ENCODE peak calls at places on chromosomes 7 and 10, in five cellular contexts. R is GM23248, K is substantia nigra, N is cardiac muscle cell, S is IMR-90. W is an unnamed sample.

GRCh38 chr7:32216759-32217158 is 146.6 kb upstream of the PDE1C start:
- DNase-seq in R (no peak), K (no peak), N (no peak), S (no peak), W (no peak)

GRCh38 chr7:45874408-45875131 is 1.7 kb upstream of the CCDC201 start:
- DNase-seq in R (peak), K (no peak), N (no peak), S (peak), W (no peak)

GRCh38 chr10:91220954-91221696 is 662 bp downstream of the PCGF5 start:
- DNase-seq in R (peak), K (no peak), N (peak), S (peak), W (no peak)

GRCh38 chr10:35329520-35329919 is 6.8 kb upstream of the CCNY start:
- DNase-seq in R (no peak), K (no peak), N (peak), S (no peak), W (no peak)

GRCh38 chr10:31142026-31142425 is 110.4 kb upstream of the ZNF438 start:
- DNase-seq in R (peak), K (no peak), N (no peak), S (peak), W (no peak)

GRCh38 chr10:72016608-72017310 is 52.6 kb downstream of the CHST3 start:
- DNase-seq in R (no peak), K (peak), N (no peak), S (no peak), W (no peak)

GRCh38 chr10:126022841-126023240 is 126.5 kb downstream of the FANK1 start:
- DNase-seq in R (no peak), K (no peak), N (no peak), S (no peak), W (no peak)

GRCh38 chr7:27921081-27921836 is 181.3 kb downstream of the TAX1BP1 start:
- DNase-seq in R (peak), K (no peak), N (peak), S (peak), W (no peak)

GRCh38 chr10:47361293-47361692 is 13.1 kb downstream of the RBP3 start:
- DNase-seq in R (peak), K (no peak), N (peak), S (peak), W (no peak)

GRCh38 chr10:77005901-77006300 is 631.7 kb downstream of the KCNMA1 start:
- DNase-seq in R (no peak), K (no peak), N (no peak), S (no peak), W (no peak)

GRCh38 chr7:95630702-95631458 is 34.6 kb upstream of the PDK4 start:
- DNase-seq in R (peak), K (no peak), N (no peak), S (no peak), W (no peak)

GRCh38 chr10:68096913-68097509 is 12.3 kb upstream of the MYPN start:
- DNase-seq in R (peak), K (no peak), N (no peak), S (peak), W (peak)

GRCh38 chr7:94195201-94195600 is 191.0 kb upstream of the BET1 start:
- DNase-seq in R (peak), K (no peak), N (no peak), S (no peak), W (no peak)

GRCh38 chr7:38294926-38295325 is 21.5 kb upstream of the TARP start:
- DNase-seq in R (no peak), K (no peak), N (no peak), S (no peak), W (no peak)

GRCh38 chr7:26648429-26649015 is 215.9 kb downstream of the SKAP2 start:
- DNase-seq in R (peak), K (no peak), N (no peak), S (peak), W (no peak)

GRCh38 chr10:31242902-31243301 is 76.1 kb upstream of the ZEB1 start:
- DNase-seq in R (peak), K (no peak), N (no peak), S (peak), W (no peak)

GRCh38 chr10:4804505-4804904 is 21.5 kb upstream of the AKR1E2 start:
- DNase-seq in R (peak), K (no peak), N (no peak), S (peak), W (no peak)

GRCh38 chr10:86655173-86655540 is 810 bp downstream of the OPN4 start:
- DNase-seq in R (no peak), K (no peak), N (no peak), S (no peak), W (peak)

GRCh38 chr10:58436071-58436470 is 50.9 kb downstream of the TFAM start:
- DNase-seq in R (no peak), K (no peak), N (no peak), S (no peak), W (peak)

GRCh38 chr10:132713421-132714095 is 72.4 kb downstream of the NKX6-2 start:
- DNase-seq in R (no peak), K (peak), N (no peak), S (no peak), W (peak)

GRCh38 chr7:148058753-148059152 is 531.8 kb upstream of the C7orf33 start:
- DNase-seq in R (no peak), K (no peak), N (no peak), S (no peak), W (no peak)

GRCh38 chr10:34094146-34094696 is 720.9 kb downstream of the PARD3 start:
- DNase-seq in R (no peak), K (no peak), N (no peak), S (no peak), W (no peak)

GRCh38 chr10:93542358-93542791 is 24.1 kb upstream of the FFAR4 start:
- DNase-seq in R (peak), K (no peak), N (peak), S (peak), W (no peak)

GRCh38 chr10:89102710-89103109 is 104.4 kb downstream of the CH25H start:
- DNase-seq in R (no peak), K (no peak), N (no peak), S (no peak), W (no peak)

GRCh38 chr7:150322114-150322832 is 882 bp upstream of the LRRC61 start:
- DNase-seq in R (no peak), K (no peak), N (no peak), S (no peak), W (no peak)

GRCh38 chr7:105831824-105832535 is 44.4 kb downstream of the ATXN7L1 start:
- DNase-seq in R (no peak), K (no peak), N (no peak), S (peak), W (no peak)

GRCh38 chr10:31707578-31708411 is 220.8 kb downstream of the ARHGAP12 start:
- DNase-seq in R (peak), K (peak), N (peak), S (peak), W (no peak)

GRCh38 chr10:98528166-98528784 is 81.5 kb upstream of the HPS1 start:
- DNase-seq in R (peak), K (no peak), N (no peak), S (peak), W (no peak)

GRCh38 chr7:106206826-106207541 is 77.8 kb downstream of the NAMPT start:
- DNase-seq in R (no peak), K (no peak), N (no peak), S (no peak), W (no peak)

GRCh38 chr10:62433181-62433692 is 59.1 kb downstream of the ZNF365 start:
- DNase-seq in R (peak), K (no peak), N (no peak), S (peak), W (peak)

GRCh38 chr7:117427258-117427701 is at the start of gene ASZ1:
- DNase-seq in R (no peak), K (no peak), N (no peak), S (no peak), W (no peak)

GRCh38 chr7:117424090-117424829 is 3.0 kb downstream of the ASZ1 start:
- DNase-seq in R (no peak), K (no peak), N (no peak), S (no peak), W (no peak)
- H3K27ac ChIP-seq in R (no peak), K (no peak), N (no peak), S (no peak), W (no peak)

GRCh38 chr7:80279760-80280159 is 145.1 kb downstream of the GNAI1 start:
- DNase-seq in R (no peak), K (no peak), N (no peak), S (no peak), W (no peak)

GRCh38 chr7:80277434-80278427 is 143.1 kb downstream of the GNAI1 start:
- DNase-seq in R (peak), K (no peak), N (no peak), S (peak), W (no peak)

GRCh38 chr7:80275192-80275605 is 140.6 kb downstream of the GNAI1 start:
- DNase-seq in R (no peak), K (no peak), N (no peak), S (no peak), W (no peak)

GRCh38 chr7:80273327-80273726 is 138.7 kb downstream of the GNAI1 start:
- DNase-seq in R (peak), K (no peak), N (no peak), S (peak), W (no peak)

GRCh38 chr7:80278737-80279136 is 144.1 kb downstream of the GNAI1 start:
- DNase-seq in R (peak), K (no peak), N (no peak), S (no peak), W (no peak)
- H3K27ac ChIP-seq in R (no peak), K (no peak), N (no peak), S (no peak), W (peak)

GRCh38 chr7:50367098-50367497 is 62.6 kb downstream of the IKZF1 start:
- DNase-seq in R (no peak), K (no peak), N (no peak), S (no peak), W (no peak)

GRCh38 chr7:50366311-50366710 is 61.8 kb downstream of the IKZF1 start:
- DNase-seq in R (no peak), K (no peak), N (no peak), S (no peak), W (no peak)

GRCh38 chr7:50367570-50367969 is 63.1 kb downstream of the IKZF1 start:
- DNase-seq in R (no peak), K (no peak), N (no peak), S (no peak), W (no peak)

GRCh38 chr7:50369408-50370026 is 65.0 kb downstream of the IKZF1 start:
- DNase-seq in R (peak), K (no peak), N (peak), S (no peak), W (no peak)

GRCh38 chr7:50368366-50368765 is 63.9 kb downstream of the IKZF1 start:
- DNase-seq in R (no peak), K (no peak), N (no peak), S (no peak), W (no peak)
- H3K27ac ChIP-seq in R (no peak), K (no peak), N (no peak), S (no peak), W (no peak)

GRCh38 chr7:23298885-23299769 is at the start of gene MALSU1:
- DNase-seq in R (peak), K (peak), N (peak), S (peak), W (peak)
- H3K27ac ChIP-seq in R (peak), K (peak), N (peak), S (peak), W (peak)

GRCh38 chr10:26807532-26807931 is 53.2 kb downstream of the ABI1 start:
- DNase-seq in R (no peak), K (no peak), N (no peak), S (no peak), W (no peak)

GRCh38 chr10:26805567-26806245 is 55.1 kb downstream of the ABI1 start:
- DNase-seq in R (peak), K (no peak), N (no peak), S (peak), W (no peak)

GRCh38 chr10:26803849-26804248 is 56.9 kb downstream of the ABI1 start:
- DNase-seq in R (no peak), K (no peak), N (no peak), S (no peak), W (no peak)

GRCh38 chr10:26804418-26805393 is 56.1 kb downstream of the ABI1 start:
- DNase-seq in R (no peak), K (no peak), N (no peak), S (no peak), W (no peak)

DNA sequence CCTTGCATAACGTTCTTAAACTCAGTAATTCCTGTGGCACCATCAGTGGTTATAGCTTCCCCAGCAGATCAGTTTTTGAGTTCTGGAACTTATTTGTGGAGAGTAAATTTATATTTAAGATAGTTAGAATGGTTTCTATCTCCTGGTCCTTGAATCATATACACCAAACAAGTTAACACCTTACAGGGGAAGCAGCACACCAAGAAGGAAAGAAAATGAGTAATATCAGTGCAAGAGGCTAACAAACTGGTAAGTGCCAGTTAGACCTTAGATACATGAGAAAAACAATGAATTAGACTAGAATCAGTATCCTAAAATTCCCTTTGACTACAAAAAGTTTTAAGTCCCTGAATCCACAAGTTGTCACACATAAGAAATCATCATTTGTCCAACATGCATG is 54.2 kb downstream of the ABI1 start:
- DNase-seq in R (no peak), K (no peak), N (no peak), S (no peak), W (no peak)
- H3K27ac ChIP-seq in R (no peak), K (no peak), N (no peak), S (no peak), W (no peak)

GRCh38 chr10:130786365-130786966 is 525.1 kb downstream of the TCERG1L start:
- DNase-seq in R (no peak), K (no peak), N (no peak), S (no peak), W (no peak)
- H3K27ac ChIP-seq in R (no peak), K (no peak), N (no peak), S (no peak), W (no peak)